ENCODE peak calls at places on chromosome X, in ten cellular contexts. O is B cell, T is WTC11, B is psoas muscle, N is fibroblast of mammary gland, J is spleen, Y is mesothelial cell of epicardium, H is nephron progenitor cell, R is WERI-Rb-1, I is kidney epithelial cell. S is an unnamed sample.

GRCh38 chrX:133335027-133335426 is 80.3 kb downstream of the GPC4 start:
- DNase-seq in O (no peak), T (no peak), B (no peak), N (peak; percentile 51), J (no peak), Y (no peak), H (peak; percentile 15), R (peak; percentile 6), I (no peak), S (no peak)

GRCh38 chrX:18010251-18010650 is 149.2 kb upstream of the RAI2 start:
- DNase-seq in O (no peak), T (no peak), B (no peak), N (no peak), J (no peak), Y (no peak), H (no peak), R (no peak), I (no peak), S (no peak)

GRCh38 chrX:78019586-78020483 is 50.4 kb upstream of the PGAM4 start:
- DNase-seq in O (no peak), T (no peak), B (no peak), N (no peak), J (no peak), Y (no peak), H (no peak), R (no peak), I (no peak), S (no peak)

GRCh38 chrX:134636859-134637258 is 21.4 kb downstream of the PLAC1 start:
- DNase-seq in O (no peak), T (no peak), B (no peak), N (peak; percentile 72), J (no peak), Y (no peak), H (no peak), R (peak; percentile 46), I (no peak), S (no peak)

GRCh38 chrX:143306991-143307965 is 210.0 kb downstream of the SPANXN3 start:
- DNase-seq in O (no peak), T (no peak), B (no peak), N (no peak), J (no peak), Y (no peak), H (no peak), R (no peak), I (no peak), S (no peak)

GRCh38 chrX:104309169-104309568 is 54.4 kb upstream of the ESX1 start:
- DNase-seq in O (no peak), T (no peak), B (no peak), N (no peak), J (no peak), Y (no peak), H (no peak), R (no peak), I (no peak), S (no peak)

GRCh38 chrX:110399497-110399896 is 40.8 kb downstream of the RTL9 start:
- DNase-seq in O (no peak), T (no peak), B (no peak), N (no peak), J (no peak), Y (no peak), H (no peak), R (no peak), I (no peak), S (no peak)

GRCh38 chrX:40097492-40098263 is at the start of gene BCOR:
- DNase-seq in O (peak; percentile 66), T (peak; percentile 60), B (peak; percentile 75), N (no peak), J (peak; percentile 93), Y (peak; percentile 68), H (peak; percentile 67), R (peak; percentile 81), I (no peak), S (no peak)

GRCh38 chrX:110414679-110415439 is 56.2 kb downstream of the RTL9 start:
- DNase-seq in O (no peak), T (no peak), B (no peak), N (peak; percentile 80), J (no peak), Y (no peak), H (no peak), R (no peak), I (no peak), S (no peak)

GRCh38 chrX:446243-446642 is 59.5 kb upstream of the PPP2R3B start:
- DNase-seq in O (no peak), T (peak; percentile 73), B (no peak), N (no peak), J (peak; percentile 4), Y (no peak), H (no peak), R (no peak), I (no peak), S (no peak)

GRCh38 chrX:150898343-150899190 is at the start of gene CD99L2:
- DNase-seq in O (peak; percentile 87), T (peak; percentile 87), B (peak; percentile 91), N (peak; percentile 75), J (peak; percentile 96), Y (peak; percentile 90), H (peak; percentile 93), R (peak; percentile 94), I (peak; percentile 49), S (peak; percentile 66)

GRCh38 chrX:125894947-125895346 is 271.1 kb downstream of the DCAF12L2 start:
- DNase-seq in O (no peak), T (no peak), B (no peak), N (no peak), J (no peak), Y (no peak), H (no peak), R (no peak), I (no peak), S (no peak)

GRCh38 chrX:119234931-119235555 is 1.0 kb upstream of the PGRMC1 start:
- DNase-seq in O (no peak), T (peak; percentile 16), B (no peak), N (peak; percentile 50), J (no peak), Y (no peak), H (peak; percentile 5), R (no peak), I (no peak), S (no peak)

GRCh38 chrX:111319451-111319850 is 49.2 kb upstream of the CAPN6 start:
- DNase-seq in O (no peak), T (no peak), B (no peak), N (no peak), J (no peak), Y (no peak), H (no peak), R (no peak), I (no peak), S (no peak)

DNA sequence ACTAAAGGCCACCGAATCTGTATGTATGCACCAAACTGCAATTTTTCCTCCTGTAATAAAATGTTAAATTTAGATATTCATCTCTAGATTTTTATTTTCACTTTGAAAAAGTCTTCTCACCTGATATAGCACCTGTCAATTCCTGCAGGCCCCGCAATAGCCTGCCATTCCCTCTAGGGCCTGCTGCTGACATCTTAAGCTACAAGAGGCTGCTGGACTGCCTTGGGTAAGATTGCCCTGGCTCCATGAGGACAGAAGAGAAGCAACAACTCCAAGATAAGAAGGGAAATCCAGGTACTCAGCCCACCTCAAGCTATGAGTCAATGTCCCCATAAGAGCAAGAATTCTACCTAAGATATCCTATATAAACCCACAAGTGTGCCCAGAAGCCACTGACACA is 230.2 kb upstream of the AGTR2 start:
- DNase-seq in O (no peak), T (no peak), B (no peak), N (no peak), J (no peak), Y (no peak), H (no peak), R (peak; percentile 63), I (no peak), S (no peak)
- TF ChIP-seq CTCF in O (no peak), T (no peak), B (no peak), N (no peak), J (no peak), Y (no peak), H (no peak), R (peak; percentile 28), I (no peak), S (no peak)

DNA sequence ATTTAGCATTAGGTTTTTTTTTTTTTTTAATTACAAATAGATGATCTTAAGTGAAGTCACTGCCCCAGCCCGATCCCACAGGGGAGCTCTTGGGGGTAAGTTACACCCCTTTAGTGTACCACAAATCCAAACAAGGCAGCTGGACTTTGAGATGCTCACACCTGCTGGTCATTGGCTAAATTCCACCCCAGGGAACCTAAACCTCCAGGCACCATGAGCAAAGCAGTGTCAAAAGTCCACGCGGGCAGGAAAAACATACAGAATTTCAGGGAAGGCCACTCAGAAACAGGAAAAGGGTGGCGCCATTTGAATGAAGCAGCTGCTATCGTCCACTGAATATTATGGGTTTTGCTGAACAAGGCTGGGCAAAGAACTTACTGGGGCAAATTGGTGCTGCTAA is 30.9 kb downstream of the SUPT20HL1 start:
- DNase-seq in O (no peak), T (no peak), B (no peak), N (no peak), J (no peak), Y (no peak), H (no peak), R (no peak), I (no peak), S (no peak)
- TF ChIP-seq CTCF in O (no peak), T (no peak), B (no peak), N (no peak), J (no peak), Y (no peak), H (no peak), R (no peak), I (no peak), S (no peak)

GRCh38 chrX:154827624-154828408 is 6.6 kb downstream of the SMIM9 start:
- DNase-seq in O (peak; percentile 57), T (no peak), B (no peak), N (no peak), J (no peak), Y (no peak), H (no peak), R (no peak), I (no peak), S (no peak)

GRCh38 chrX:154833746-154834274 is 652 bp downstream of the SMIM9 start:
- DNase-seq in O (no peak), T (no peak), B (no peak), N (no peak), J (no peak), Y (no peak), H (no peak), R (no peak), I (no peak), S (no peak)

GRCh38 chrX:154827194-154827593 is 7.3 kb downstream of the SMIM9 start:
- DNase-seq in O (no peak), T (no peak), B (no peak), N (no peak), J (no peak), Y (no peak), H (no peak), R (no peak), I (no peak), S (no peak)

GRCh38 chrX:154829102-154829501 is 5.4 kb downstream of the SMIM9 start:
- DNase-seq in O (no peak), T (no peak), B (no peak), N (no peak), J (no peak), Y (no peak), H (no peak), R (no peak), I (no peak), S (no peak)

GRCh38 chrX:154829926-154830442 is 4.5 kb downstream of the SMIM9 start:
- DNase-seq in O (no peak), T (no peak), B (no peak), N (no peak), J (no peak), Y (no peak), H (no peak), R (no peak), I (no peak), S (no peak)
- TF ChIP-seq CTCF in O (no peak), T (no peak), B (no peak), N (no peak), J (no peak), Y (no peak), H (no peak), R (peak; percentile 20), I (no peak), S (no peak)

GRCh38 chrX:21708116-21708515 is 49.8 kb downstream of the SMPX start:
- DNase-seq in O (no peak), T (peak; percentile 10), B (no peak), N (no peak), J (no peak), Y (no peak), H (no peak), R (peak; percentile 21), I (no peak), S (no peak)
- TF ChIP-seq CTCF in O (no peak), T (no peak), B (no peak), N (peak; percentile 38), J (no peak), Y (no peak), H (no peak), R (peak; percentile 7), I (peak; percentile 14), S (no peak)

S was measured in omental fat pad.